ENCODE peak calls at places on chromosomes 12 and 14, in seven cellular contexts. Z, H, M, Y, C, X and L are unnamed samples.

GRCh38 chr12:54411398-54412241 is 7.4 kb downstream of the ITGA5 start:
- DNase-seq in X (peak; percentile 87), C (peak; percentile 90), H (peak; percentile 66), Z (peak; percentile 97), Y (no peak), M (peak; percentile 91), L (peak; percentile 90)

GRCh38 chr14:92883066-92883465 is 39.9 kb upstream of the CHGA start:
- DNase-seq in H (no peak), Y (no peak), X (no peak), C (no peak), Z (no peak), M (no peak), L (no peak)

GRCh38 chr12:29844667-29845066 is 60.9 kb upstream of the TMTC1 start:
- DNase-seq in Z (no peak), C (no peak), X (no peak), H (no peak), M (no peak), Y (no peak), L (no peak)

GRCh38 chr12:109770104-109770860 is 56.7 kb downstream of the FAM222A start:
- DNase-seq in C (peak; percentile 56), H (no peak), X (no peak), Z (no peak), M (peak; percentile 17), Y (no peak), L (no peak)

GRCh38 chr14:73269729-73270651 is 32.7 kb downstream of the PAPLN start:
- DNase-seq in M (no peak), C (peak; percentile 68), Z (no peak), Y (peak; percentile 59), X (no peak), H (peak; percentile 78), L (peak; percentile 66)

GRCh38 chr14:33647385-33647786 is 303.5 kb downstream of the EGLN3 start:
- DNase-seq in Z (peak; percentile 96), H (no peak), C (no peak), X (peak; percentile 96), Y (no peak), M (no peak), L (no peak)

GRCh38 chr14:103880334-103880985 is 33.1 kb upstream of the PPP1R13B start:
- DNase-seq in C (peak; percentile 92), H (no peak), X (peak; percentile 60), Y (peak; percentile 91), M (peak; percentile 90), Z (no peak), L (peak; percentile 83)

GRCh38 chr14:68282479-68283377 is 463.1 kb downstream of the RAD51B start:
- DNase-seq in X (no peak), Z (no peak), M (no peak), C (no peak), H (no peak), Y (no peak), L (no peak)

GRCh38 chr14:73633517-73634332 is 11.1 kb upstream of the DNAL1 start:
- DNase-seq in M (peak; percentile 81), Y (peak; percentile 56), Z (no peak), X (peak; percentile 81), H (peak; percentile 85), C (peak; percentile 79), L (peak; percentile 78)

GRCh38 chr12:20268121-20268732 is 100.1 kb upstream of the PDE3A start:
- DNase-seq in X (peak; percentile 41), M (no peak), Y (no peak), C (no peak), H (peak; percentile 5), Z (no peak), L (no peak)

GRCh38 chr12:119258149-119258548 is 76.4 kb upstream of the CCDC60 start:
- DNase-seq in Y (no peak), X (no peak), M (no peak), C (no peak), Z (no peak), H (no peak), L (no peak)

GRCh38 chr12:120220838-120221575 is 20.1 kb upstream of the RPLP0 start:
- DNase-seq in M (no peak), Z (no peak), X (no peak), Y (no peak), C (peak; percentile 69), H (no peak), L (no peak)

GRCh38 chr12:114698566-114699163 is 14.7 kb upstream of the TBX3 start:
- DNase-seq in Y (no peak), M (no peak), X (no peak), Z (no peak), C (no peak), H (peak; percentile 74), L (no peak)

GRCh38 chr12:121250359-121250758 is 40.4 kb downstream of the P2RX4 start:
- DNase-seq in X (no peak), H (no peak), Y (no peak), M (no peak), Z (peak; percentile 42), C (no peak), L (no peak)

GRCh38 chr12:125533434-125534029 is 468.3 kb downstream of the AACS start:
- DNase-seq in X (peak; percentile 51), C (no peak), Y (peak; percentile 46), H (peak; percentile 90), Z (no peak), M (no peak), L (no peak)

GRCh38 chr12:113057565-113058485 is 1.3 kb downstream of the DTX1 start:
- DNase-seq in H (peak; percentile 53), M (no peak), Y (no peak), C (no peak), Z (no peak), X (no peak), L (no peak)

GRCh38 chr14:22560638-22561365 is 28.2 kb downstream of the DAD1 start:
- DNase-seq in Z (no peak), M (no peak), C (no peak), X (peak; percentile 32), Y (no peak), H (no peak), L (no peak)

GRCh38 chr14:85599939-85600338 is 70.0 kb downstream of the FLRT2 start:
- DNase-seq in X (no peak), C (no peak), H (no peak), Z (no peak), Y (no peak), M (no peak), L (no peak)

GRCh38 chr14:74946659-74947281 is 8.6 kb downstream of the PGF start:
- DNase-seq in H (no peak), X (no peak), Z (peak; percentile 42), C (peak; percentile 61), M (peak; percentile 82), Y (no peak), L (no peak)

GRCh38 chr14:74459981-74460380 is 33.1 kb downstream of the NPC2 start:
- DNase-seq in Y (no peak), C (no peak), H (no peak), M (no peak), Z (no peak), X (no peak), L (no peak)

GRCh38 chr12:88247241-88247643 is 105.1 kb downstream of the TMTC3 start:
- DNase-seq in M (no peak), Y (no peak), H (no peak), C (no peak), X (peak; percentile 96), Z (peak; percentile 46), L (no peak)

GRCh38 chr14:104220225-104221070 is 82.1 kb downstream of the KIF26A start:
- DNase-seq in X (no peak), Y (no peak), H (no peak), M (no peak), Z (no peak), C (peak; percentile 48), L (no peak)

GRCh38 chr14:68384335-68384734 is 408.5 kb downstream of the ZFP36L1 start:
- DNase-seq in M (peak; percentile 85), C (peak; percentile 89), Z (no peak), X (no peak), H (no peak), Y (no peak), L (peak; percentile 78)

DNA sequence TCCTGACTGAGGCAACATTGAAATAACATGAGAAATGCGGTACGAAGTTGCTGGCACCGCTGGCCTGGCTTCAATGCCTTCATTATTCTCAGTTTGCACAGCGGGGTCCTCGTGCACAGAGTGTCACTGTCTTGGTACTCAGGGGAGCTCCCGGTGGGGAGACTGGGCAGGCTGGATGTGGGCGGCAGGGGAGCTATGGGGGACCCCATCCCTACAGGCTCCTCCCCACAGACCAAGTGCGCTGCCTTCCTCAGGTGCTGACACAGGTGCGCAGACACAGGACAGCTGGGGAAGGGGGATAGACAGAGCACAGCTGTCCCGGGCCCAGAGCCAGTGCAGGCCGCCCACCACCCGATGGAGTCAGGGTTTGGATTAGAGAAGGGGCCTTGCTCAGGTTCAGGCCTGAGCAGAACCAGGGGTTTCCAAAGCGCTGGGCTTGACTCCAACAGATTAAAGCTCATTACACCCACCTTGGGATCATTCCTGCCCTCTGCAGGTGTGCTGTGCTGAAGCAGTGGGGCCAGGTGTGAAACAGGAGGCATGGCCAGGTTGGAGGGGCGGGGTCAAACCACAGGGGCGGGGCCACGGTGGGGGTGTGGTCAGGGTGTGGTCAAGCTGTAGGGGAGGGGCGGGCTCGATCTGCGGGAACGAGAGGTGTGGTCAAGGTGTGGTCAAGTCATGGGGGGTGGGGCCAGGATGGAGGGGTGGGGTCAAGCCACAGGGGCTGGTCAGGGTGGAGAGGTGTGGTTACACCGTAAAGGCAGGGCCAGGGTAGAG is 270.3 kb downstream of the ADGRD1 start:
- DNase-seq in X (peak; percentile 12), M (peak; percentile 53), Z (no peak), C (peak; percentile 58), H (peak; percentile 83), Y (no peak), L (no peak)
- TF ChIP-seq CTCF in X (no peak), M (no peak), Z (no peak), C (no peak), H (no peak), Y (no peak), L (no peak)

GRCh38 chr12:6700646-6701051 is at the start of gene PIANP:
- DNase-seq in M (no peak), C (peak; percentile 72), X (no peak), H (peak; percentile 58), Z (no peak), Y (peak; percentile 38), L (no peak)
- H3K4me1 ChIP-seq in M (peaks cover 18% of the 10 kb centered on the region), C (peaks cover 18% of the 10 kb centered on the region), X (no peaks in the 10 kb centered on the region), H (peaks cover 15% of the 10 kb centered on the region), Z (no peaks in the 10 kb centered on the region), Y (no peaks in the 10 kb centered on the region), L (no peaks in the 10 kb centered on the region)

DNA sequence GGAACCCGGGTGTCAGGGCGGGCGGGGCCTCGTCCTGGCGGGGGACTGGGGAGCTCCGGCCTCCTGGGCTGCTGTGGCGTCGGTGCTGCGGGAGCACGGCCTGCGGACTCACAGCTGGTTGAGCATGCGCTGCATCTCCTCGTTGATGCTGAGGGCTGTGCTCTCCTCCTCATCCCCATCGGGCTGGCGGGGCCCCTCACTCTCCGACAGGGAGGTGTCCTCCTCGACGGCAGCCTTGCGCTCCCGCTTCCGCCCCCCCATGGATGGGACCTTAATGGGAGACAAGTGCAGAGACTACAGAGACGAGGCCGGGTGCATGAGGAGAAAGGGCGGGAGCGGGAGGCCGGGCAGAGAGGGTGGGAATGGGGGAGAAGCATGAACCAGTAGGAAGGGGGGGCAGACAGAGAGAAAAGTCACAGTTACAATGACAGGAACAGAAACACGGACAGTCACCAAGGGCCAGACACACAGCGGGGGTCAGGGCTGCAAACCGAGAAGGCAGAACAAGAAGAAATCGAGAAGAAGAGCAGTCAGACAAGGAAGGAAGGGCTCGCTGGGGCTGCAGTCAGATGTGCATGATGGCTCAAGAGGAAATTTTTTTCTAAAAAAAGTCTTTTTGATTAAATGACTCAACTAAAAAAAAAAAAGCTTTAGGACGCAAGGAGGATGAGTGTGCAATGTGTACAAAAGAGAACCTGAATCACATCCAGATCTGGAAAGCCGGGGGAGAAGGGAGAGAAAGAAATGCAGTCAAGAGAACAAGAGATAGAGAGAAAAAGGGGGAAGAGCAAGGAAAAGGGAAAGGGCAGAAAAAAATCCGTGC is 7.1 kb downstream of the IFFO1 start:
- DNase-seq in X (peak; percentile 36), Y (no peak), M (no peak), C (peak; percentile 70), H (no peak), Z (no peak), L (no peak)
- H3K27ac ChIP-seq in X (peak overlapping the region; percentile 43), Y (peak overlapping the region; percentile 18), M (peak overlapping the region; percentile 92), C (peak overlapping the region; percentile 93), H (no peak overlapping the region), Z (no peak overlapping the region), L (peak overlapping the region; percentile 94)

GRCh38 chr12:13161172-13161571 is 35.4 kb upstream of the EMP1 start:
- DNase-seq in M (no peak), H (no peak), Z (no peak), Y (no peak), C (no peak), X (no peak), L (no peak)
- TF ChIP-seq CTCF in M (no peak), H (peak; percentile 51), Z (peak; percentile 57), Y (no peak), C (no peak), X (peak; percentile 51), L (peak; percentile 18)